ENCODE peak calls at places on chromosome 16, in nine cellular contexts. R, B, U, F, C, A, G, X and T are unnamed samples.
A peak's percentile ranks its signal among the peaks of the same experiment; 100 is the strongest.

GRCh38 chr16:22161999-22162657 is at the start of gene SDR42E2:
- DNase-seq in R (no peak), B (no peak), U (peak; percentile 89), F (peak; percentile 60), C (no peak), A (peak; percentile 26), G (no peak), X (peak; percentile 35), T (no peak)

GRCh38 chr16:48123104-48123788 is 32.5 kb downstream of the ABCC12 start:
- DNase-seq in R (no peak), B (peak; percentile 96), U (no peak), F (peak; percentile 88), C (no peak), A (no peak), G (no peak), X (no peak), T (peak; percentile 92)

GRCh38 chr16:81446318-81447275 is 2.0 kb downstream of the CMIP start:
- DNase-seq in R (no peak), B (peak; percentile 82), U (peak; percentile 44), F (peak; percentile 66), C (peak; percentile 46), A (no peak), G (peak; percentile 59), X (no peak), T (no peak)

GRCh38 chr16:4241601-4242270 is at the start of gene SRL:
- DNase-seq in R (peak; percentile 49), B (no peak), U (no peak), F (no peak), C (no peak), A (no peak), G (no peak), X (no peak), T (no peak)

GRCh38 chr16:85569615-85570212 is 43.4 kb upstream of the GSE1 start:
- DNase-seq in R (no peak), B (no peak), U (peak; percentile 66), F (peak; percentile 88), C (no peak), A (no peak), G (no peak), X (no peak), T (no peak)

GRCh38 chr16:81505011-81505660 is 60.5 kb downstream of the CMIP start:
- DNase-seq in R (no peak), B (peak; percentile 73), U (peak; percentile 36), F (peak; percentile 51), C (no peak), A (no peak), G (no peak), X (no peak), T (no peak)

GRCh38 chr16:88782454-88783390 is 2.3 kb downstream of the PIEZO1 start:
- DNase-seq in R (peak; percentile 15), B (no peak), U (no peak), F (no peak), C (no peak), A (peak; percentile 33), G (no peak), X (no peak), T (peak; percentile 79)

GRCh38 chr16:66130296-66130910 is 236.1 kb upstream of the CDH5 start:
- DNase-seq in R (no peak), B (no peak), U (no peak), F (peak; percentile 30), C (no peak), A (no peak), G (no peak), X (no peak), T (peak; percentile 98)

GRCh38 chr16:80147021-80147680 is 393.6 kb upstream of the DYNLRB2 start:
- DNase-seq in R (no peak), B (no peak), U (no peak), F (no peak), C (no peak), A (no peak), G (no peak), X (no peak), T (peak; percentile 93)

GRCh38 chr16:58511933-58512815 is 3.1 kb upstream of the SETD6 start:
- DNase-seq in R (peak; percentile 77), B (peak; percentile 70), U (peak; percentile 94), F (peak; percentile 86), C (peak; percentile 76), A (peak; percentile 67), G (peak; percentile 79), X (peak; percentile 82), T (peak; percentile 55)

GRCh38 chr16:80739523-80739922 is 64.9 kb downstream of the CDYL2 start:
- DNase-seq in R (no peak), B (no peak), U (no peak), F (no peak), C (no peak), A (no peak), G (no peak), X (no peak), T (no peak)

GRCh38 chr16:49116873-49117272 is 164.8 kb downstream of the CBLN1 start:
- DNase-seq in R (no peak), B (no peak), U (no peak), F (peak; percentile 16), C (no peak), A (no peak), G (no peak), X (no peak), T (no peak)

GRCh38 chr16:11198817-11199216 is 57.2 kb downstream of the SOCS1 start:
- DNase-seq in R (no peak), B (peak; percentile 31), U (no peak), F (no peak), C (no peak), A (no peak), G (no peak), X (no peak), T (no peak)

GRCh38 chr16:49351119-49351518 is 22.5 kb upstream of the C16orf78 start:
- DNase-seq in R (no peak), B (no peak), U (peak; percentile 69), F (peak; percentile 49), C (no peak), A (no peak), G (no peak), X (peak; percentile 48), T (no peak)

GRCh38 chr16:89583895-89584644 is 8.5 kb downstream of the CPNE7 start:
- DNase-seq in R (no peak), B (no peak), U (no peak), F (no peak), C (no peak), A (no peak), G (no peak), X (no peak), T (no peak)

GRCh38 chr16:48409839-48410610 is 24.8 kb upstream of the SIAH1 start:
- DNase-seq in R (no peak), B (peak; percentile 68), U (no peak), F (no peak), C (peak; percentile 45), A (no peak), G (peak; percentile 82), X (no peak), T (no peak)

GRCh38 chr16:28623172-28623711 is 13.4 kb upstream of the SULT1A1 start:
- DNase-seq in R (peak; percentile 49), B (peak; percentile 32), U (peak; percentile 36), F (no peak), C (peak; percentile 55), A (peak; percentile 38), G (peak; percentile 76), X (no peak), T (no peak)

GRCh38 chr16:84084570-84085270 is 32.0 kb downstream of the MBTPS1 start:
- DNase-seq in R (peak; percentile 43), B (peak; percentile 79), U (peak; percentile 95), F (peak; percentile 84), C (peak; percentile 52), A (peak; percentile 53), G (peak; percentile 72), X (peak; percentile 78), T (peak; percentile 68)

GRCh38 chr16:66458292-66458691 is 31.2 kb downstream of the BEAN1 start:
- DNase-seq in R (no peak), B (no peak), U (no peak), F (no peak), C (no peak), A (no peak), G (no peak), X (no peak), T (no peak)

DNA sequence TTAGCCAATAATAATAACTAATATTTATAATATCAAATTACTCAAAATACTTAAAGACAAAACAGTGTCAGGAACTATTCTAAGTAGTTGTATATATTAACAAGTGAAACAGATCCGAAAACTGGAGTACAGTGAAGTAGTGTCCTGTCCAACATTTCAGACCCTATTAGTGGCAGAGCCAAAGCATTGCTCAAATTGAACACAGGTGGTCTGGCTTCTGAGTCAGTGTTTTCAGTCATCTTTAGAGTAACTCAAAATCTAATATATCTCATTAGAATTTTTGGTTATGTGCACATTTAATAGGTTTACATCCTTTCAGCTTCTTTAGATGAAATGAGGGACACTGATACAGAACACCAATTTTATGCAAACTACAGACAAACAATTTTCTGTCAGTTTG is 652.5 kb downstream of the CDH11 start:
- DNase-seq in R (no peak), B (no peak), U (no peak), F (no peak), C (no peak), A (no peak), G (no peak), X (no peak), T (no peak)
- H3K4me1 ChIP-seq in R (peaks cover 7% of the 10 kb centered on the region), B (no peaks in the 10 kb centered on the region), U (no peaks in the 10 kb centered on the region), F (peaks cover 2% of the 10 kb centered on the region), C (no peaks in the 10 kb centered on the region), A (no peaks in the 10 kb centered on the region), G (no peaks in the 10 kb centered on the region), X (peaks cover 21% of the 10 kb centered on the region), T (no peaks in the 10 kb centered on the region)

GRCh38 chr16:1333149-1333812 is at the start of gene BAIAP3:
- DNase-seq in R (peak; percentile 66), B (peak; percentile 51), U (peak; percentile 77), F (peak; percentile 40), C (peak; percentile 48), A (peak; percentile 32), G (no peak), X (peak; percentile 52), T (no peak)
- H3K27ac ChIP-seq in R (no peak within 1 kb of the TSS), B (peak within 1 kb of the TSS; percentile 75), U (no peak within 1 kb of the TSS), F (no peak within 1 kb of the TSS), C (no peak within 1 kb of the TSS), A (no peak within 1 kb of the TSS), G (no peak within 1 kb of the TSS), X (no peak within 1 kb of the TSS), T (no peak within 1 kb of the TSS)

DNA sequence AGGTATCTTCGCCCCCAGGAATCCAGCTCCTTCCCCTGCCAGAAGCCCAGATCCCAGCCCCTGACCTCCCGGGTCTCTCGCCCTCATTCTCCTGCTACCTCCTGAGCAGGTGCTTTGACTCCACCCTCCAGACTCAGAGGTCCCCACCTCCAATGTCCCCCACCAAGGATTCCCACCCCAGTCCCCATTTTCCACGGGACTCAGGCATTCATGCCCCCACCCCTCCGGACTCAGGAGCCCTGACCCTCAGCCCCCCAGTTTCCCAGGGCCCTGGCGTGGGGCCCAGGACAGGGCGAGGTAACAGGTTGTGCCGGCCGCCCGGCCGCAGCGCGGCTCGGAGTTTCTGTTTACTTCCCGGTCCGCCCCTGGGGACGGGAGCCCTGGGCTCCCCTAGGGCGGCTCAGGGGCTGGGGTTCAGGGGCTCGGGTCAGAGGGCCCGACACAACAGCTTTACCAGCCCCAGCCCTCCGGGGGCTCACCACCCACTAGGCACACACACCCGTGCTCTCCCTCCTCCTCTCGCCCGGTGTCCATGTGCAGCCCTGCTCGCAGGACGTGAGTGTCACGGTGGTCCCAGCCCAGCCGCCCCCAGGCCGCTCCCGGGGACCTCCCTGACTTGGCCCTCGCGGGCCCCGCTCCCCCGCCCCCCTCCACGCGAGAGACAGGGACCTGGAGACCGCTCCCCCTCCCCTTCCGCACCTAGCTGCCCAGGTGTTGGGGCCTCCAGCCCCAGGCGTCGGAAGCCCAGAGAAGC is 595 bp downstream of the BICDL2 start:
- DNase-seq in R (no peak), B (no peak), U (peak; percentile 62), F (no peak), C (no peak), A (no peak), G (no peak), X (no peak), T (no peak)
- H3K4me3 ChIP-seq in R (peak overlapping the region; percentile 14), B (peak overlapping the region; percentile 30), U (peak overlapping the region; percentile 84), F (no peak overlapping the region), C (no peak overlapping the region), A (no peak overlapping the region), G (no peak overlapping the region), X (no peak overlapping the region), T (no peak overlapping the region)

GRCh38 chr16:29807426-29808218 is 1.3 kb downstream of the MAZ start:
- DNase-seq in R (peak; percentile 90), B (peak; percentile 95), U (peak; percentile 82), F (peak; percentile 93), C (peak; percentile 94), A (peak; percentile 77), G (peak; percentile 84), X (peak; percentile 91), T (peak; percentile 93)
- H3K4me1 ChIP-seq in R (peaks cover 44% of the 10 kb centered on the region), B (peaks cover 48% of the 10 kb centered on the region), U (peaks cover 51% of the 10 kb centered on the region), F (peaks cover 10% of the 10 kb centered on the region), C (peaks cover 2% of the 10 kb centered on the region), A (peaks cover 68% of the 10 kb centered on the region), G (no peaks in the 10 kb centered on the region), X (peaks cover 28% of the 10 kb centered on the region), T (peaks cover 59% of the 10 kb centered on the region)